ENCODE peak calls at places on chromosomes 13 and 19, in seven cellular contexts. C is GM12865, Q is gastrocnemius medialis, K is cardiac fibroblast, V is neural progenitor cell, G is PC-9, R is body of pancreas. U is an unnamed sample.

GRCh38 chr19:50290011-50290410 is 39.2 kb downstream of the KCNC3 start:
- DNase-seq in C (no peak), Q (no peak), K (no peak), V (peak), G (no peak), R (no peak), U (no peak)

GRCh38 chr19:55069137-55069858 is 6.3 kb upstream of the RDH13 start:
- DNase-seq in C (peak), Q (no peak), K (peak), V (peak), G (peak), R (peak), U (no peak)

GRCh38 chr19:18660051-18660910 is 23.2 kb upstream of the CRTC1 start:
- DNase-seq in C (no peak), Q (peak), K (peak), V (no peak), G (peak), R (peak), U (no peak)

GRCh38 chr13:87669379-87669978 is 1.7 kb upstream of the SLITRK5 start:
- DNase-seq in C (peak), Q (no peak), K (peak), V (peak), G (no peak), R (no peak), U (no peak)

GRCh38 chr19:36771275-36772231 is 1.1 kb downstream of the ZNF850 start:
- DNase-seq in C (peak), Q (peak), K (peak), V (peak), G (peak), R (peak), U (peak)

GRCh38 chr19:5624154-5624663 is 1.3 kb downstream of the SAFB start:
- DNase-seq in C (peak), Q (peak), K (peak), V (peak), G (peak), R (peak), U (no peak)

GRCh38 chr13:40316301-40316700 is 350.1 kb downstream of the FOXO1 start:
- DNase-seq in C (no peak), Q (no peak), K (no peak), V (no peak), G (no peak), R (no peak), U (no peak)

GRCh38 chr13:54004026-54004699 is 975.5 kb downstream of the OLFM4 start:
- DNase-seq in C (no peak), Q (no peak), K (no peak), V (no peak), G (no peak), R (no peak), U (no peak)

GRCh38 chr13:67557642-67558241 is 327.6 kb upstream of the PCDH9 start:
- DNase-seq in C (no peak), Q (no peak), K (no peak), V (no peak), G (no peak), R (no peak), U (no peak)

GRCh38 chr13:31048521-31048920 is 113.2 kb downstream of the HSPH1 start:
- DNase-seq in C (no peak), Q (no peak), K (peak), V (peak), G (peak), R (no peak), U (no peak)

GRCh38 chr13:31807090-31807541 is 67.8 kb downstream of the RXFP2 start:
- DNase-seq in C (peak), Q (no peak), K (peak), V (no peak), G (no peak), R (no peak), U (no peak)

GRCh38 chr19:48386981-48387380 is 4.4 kb downstream of the KDELR1 start:
- DNase-seq in C (no peak), Q (no peak), K (no peak), V (no peak), G (no peak), R (no peak), U (no peak)

GRCh38 chr19:2779121-2779740 is 3.8 kb downstream of the SGTA start:
- DNase-seq in C (no peak), Q (no peak), K (no peak), V (no peak), G (no peak), R (no peak), U (no peak)

GRCh38 chr19:28881616-28882015 is 331.3 kb downstream of the UQCRFS1 start:
- DNase-seq in C (peak), Q (no peak), K (no peak), V (no peak), G (no peak), R (no peak), U (no peak)

GRCh38 chr19:48372904-48373303 is 8.7 kb downstream of the SYNGR4 start:
- DNase-seq in C (no peak), Q (no peak), K (no peak), V (no peak), G (no peak), R (peak), U (no peak)

GRCh38 chr19:32863841-32864240 is 5.7 kb downstream of the SLC7A9 start:
- DNase-seq in C (no peak), Q (no peak), K (no peak), V (no peak), G (no peak), R (no peak), U (no peak)

GRCh38 chr19:21463449-21464105 is 41.8 kb upstream of the ZNF429 start:
- DNase-seq in C (no peak), Q (no peak), K (no peak), V (peak), G (no peak), R (peak), U (no peak)

GRCh38 chr19:18972301-18972831 is 31.3 kb upstream of the HOMER3 start:
- DNase-seq in C (no peak), Q (no peak), K (peak), V (no peak), G (no peak), R (no peak), U (no peak)

GRCh38 chr19:32675720-32676185 is at the start of gene RGS9BP:
- DNase-seq in C (peak), Q (peak), K (peak), V (peak), G (peak), R (peak), U (no peak)

GRCh38 chr13:59477011-59477410 is 686.7 kb downstream of the DIAPH3 start:
- DNase-seq in C (peak), Q (no peak), K (peak), V (no peak), G (no peak), R (no peak), U (no peak)

GRCh38 chr13:50798923-50799322 is 44.6 kb downstream of the DLEU7 start:
- DNase-seq in C (no peak), Q (no peak), K (peak), V (no peak), G (no peak), R (no peak), U (peak)

GRCh38 chr19:35031072-35031881 is 1.0 kb downstream of the SCN1B start:
- DNase-seq in C (no peak), Q (peak), K (peak), V (peak), G (peak), R (no peak), U (no peak)

GRCh38 chr19:35029737-35030256 is 473 bp upstream of the SCN1B start:
- DNase-seq in C (no peak), Q (peak), K (no peak), V (no peak), G (no peak), R (no peak), U (no peak)

GRCh38 chr19:35032356-35032865 is 2.1 kb downstream of the SCN1B start:
- DNase-seq in C (no peak), Q (no peak), K (no peak), V (no peak), G (no peak), R (no peak), U (no peak)

GRCh38 chr19:35027851-35028599 is 2.2 kb upstream of the SCN1B start:
- DNase-seq in C (no peak), Q (peak), K (no peak), V (no peak), G (peak), R (no peak), U (no peak)

DNA sequence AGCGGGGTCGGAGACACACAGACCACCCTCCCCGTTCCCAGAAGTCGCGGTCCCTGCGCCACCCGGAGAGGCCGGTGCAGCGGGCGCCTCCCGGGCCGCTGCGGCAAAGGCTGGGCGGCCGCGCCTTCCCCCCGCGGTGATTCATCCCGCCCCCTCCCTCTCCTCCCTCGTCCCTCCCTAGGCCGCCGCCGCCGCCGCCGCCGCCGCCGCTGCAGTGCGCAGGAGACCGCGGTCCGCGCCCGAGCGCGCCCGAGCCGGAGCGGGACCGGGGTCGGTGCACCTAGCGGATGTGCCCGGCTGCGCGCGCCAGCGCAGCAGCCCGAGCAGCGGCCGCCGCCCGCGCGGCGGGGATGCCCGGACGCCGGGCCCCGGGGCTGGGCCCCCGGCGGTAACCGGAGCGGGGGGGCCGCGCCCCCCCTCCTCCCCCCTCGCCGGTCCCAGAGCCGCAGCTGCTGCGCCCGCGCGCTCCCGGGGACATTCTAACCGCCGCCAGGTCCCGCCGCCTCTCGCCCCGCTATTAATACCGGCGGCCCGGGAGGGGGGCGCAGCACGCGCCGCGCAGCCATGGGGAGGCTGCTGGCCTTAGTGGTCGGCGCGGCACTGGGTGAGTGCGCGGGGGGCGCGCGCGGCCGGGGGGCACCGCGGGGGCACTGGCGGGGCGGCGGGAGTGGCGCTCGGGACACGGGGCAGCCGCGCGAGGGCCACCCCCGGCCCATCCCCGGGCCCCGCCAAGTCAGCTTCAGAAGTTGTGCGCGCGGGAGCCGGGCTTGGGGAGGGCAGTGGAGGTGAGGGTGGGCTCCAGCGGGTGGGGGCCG is at the start of gene SCN1B:
- DNase-seq in C (peak), Q (peak), K (peak), V (peak), G (peak), R (peak), U (no peak)
- H3K4me3 ChIP-seq in C (no peak), Q (peak), K (peak), V (peak), G (peak), R (no peak), U (peak)

GRCh38 chr13:35672611-35673010 is 196.1 kb upstream of the MAB21L1 start:
- DNase-seq in C (no peak), Q (no peak), K (no peak), V (no peak), G (no peak), R (no peak), U (no peak)

DNA sequence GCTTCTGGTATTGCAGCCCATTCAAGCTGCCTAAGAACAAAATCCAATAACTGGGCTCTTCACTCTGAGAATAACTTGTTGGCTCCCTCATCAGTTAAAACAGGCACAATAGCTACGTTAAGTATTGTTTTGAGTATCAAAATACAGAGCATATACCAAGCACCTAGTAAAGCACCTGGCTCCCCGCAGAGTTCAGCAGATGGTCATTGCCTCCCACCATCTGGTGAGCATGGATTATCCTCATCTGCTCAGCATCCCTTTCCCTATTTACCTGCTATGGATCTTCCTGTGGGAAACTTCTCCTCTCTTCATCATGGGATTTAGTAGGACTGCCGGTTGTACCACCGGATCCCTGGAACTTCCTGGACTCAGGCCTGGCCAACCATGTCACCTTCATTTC is 199.2 kb upstream of the MAB21L1 start:
- DNase-seq in C (no peak), Q (no peak), K (no peak), V (no peak), G (no peak), R (no peak), U (no peak)
- H3K4me3 ChIP-seq in C (no peak), Q (no peak), K (no peak), V (no peak), G (no peak), R (no peak), U (no peak)

DNA sequence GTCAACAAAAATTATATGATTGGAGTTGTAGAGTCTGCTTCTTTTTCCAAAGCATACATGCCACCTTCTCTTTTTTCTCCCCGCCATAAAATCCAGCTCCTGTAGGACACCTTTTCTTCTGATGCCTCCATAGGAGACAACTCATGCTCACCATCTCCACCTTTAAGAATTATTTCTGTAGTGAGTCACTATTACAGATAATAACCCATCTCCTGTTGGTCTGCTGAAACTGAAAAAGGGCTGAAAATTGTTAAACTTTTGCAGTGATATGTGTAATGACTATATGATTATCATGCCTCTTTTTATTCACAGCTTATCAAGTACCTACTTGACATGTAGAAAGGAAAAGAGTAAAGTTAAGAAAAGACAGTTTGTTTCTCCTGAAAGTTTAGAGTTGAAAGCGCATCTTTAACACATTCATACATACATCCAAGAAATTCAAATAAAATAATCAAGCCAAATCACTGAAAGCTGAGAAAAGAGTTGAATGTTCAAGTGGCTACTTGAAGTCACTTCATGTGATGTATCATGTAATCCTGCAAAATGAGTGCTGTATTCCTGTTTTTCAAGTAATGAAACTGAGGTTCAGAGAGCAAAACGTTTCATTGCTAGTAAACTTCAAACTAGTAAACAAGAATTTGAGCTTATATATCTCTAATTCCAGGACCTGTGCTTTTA is 35.5 kb upstream of the LPAR6 start:
- DNase-seq in C (no peak), Q (no peak), K (no peak), V (no peak), G (no peak), R (no peak), U (no peak)
- H3K4me3 ChIP-seq in C (no peak), Q (no peak), K (no peak), V (no peak), G (no peak), R (no peak), U (no peak)

DNA sequence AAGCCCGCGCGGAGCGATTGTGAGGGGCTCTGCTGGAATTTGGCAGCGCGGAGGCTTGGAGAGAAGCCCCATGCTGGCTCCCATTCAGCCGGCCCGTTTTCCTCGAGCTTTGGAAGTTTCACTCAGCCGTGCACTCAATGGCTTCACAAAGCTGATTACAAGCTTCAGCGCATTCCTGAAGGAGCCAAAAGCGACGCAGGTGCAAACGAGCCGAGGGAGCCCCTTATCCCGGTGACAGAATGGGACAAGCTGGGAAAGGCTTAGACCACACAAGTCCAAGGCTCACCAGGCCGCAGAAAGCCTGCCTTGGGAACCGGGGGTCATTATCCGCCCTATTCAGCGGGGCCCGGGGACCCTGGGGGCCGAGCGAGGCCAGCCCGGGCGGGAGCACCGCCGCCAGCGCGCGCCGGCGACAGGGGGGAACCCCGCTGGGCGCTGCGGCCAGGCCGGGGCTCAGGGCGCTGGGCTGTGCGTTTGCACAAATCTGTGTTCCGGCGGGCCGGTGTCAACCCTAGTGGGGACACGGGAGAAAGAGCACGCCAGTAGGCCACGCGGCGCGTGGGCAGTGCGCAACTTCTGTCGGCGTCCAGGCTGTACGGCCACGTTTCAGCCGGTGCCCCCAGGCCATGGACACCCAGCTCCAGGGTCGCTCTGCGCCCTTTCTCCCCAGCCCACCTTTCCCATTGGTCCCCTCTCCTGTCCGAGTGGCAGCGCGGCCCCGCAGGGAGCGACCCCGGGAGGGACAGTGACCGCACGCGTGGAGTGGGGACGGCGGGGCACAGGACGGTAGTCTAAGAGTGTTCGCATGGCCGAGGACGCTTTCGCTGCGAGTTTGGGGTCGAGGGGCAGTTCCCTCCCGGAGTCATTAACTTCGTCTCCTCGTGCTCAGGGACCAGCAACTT is 37.3 kb downstream of the SOX1 start:
- DNase-seq in C (no peak), Q (no peak), K (no peak), V (peak), G (no peak), R (no peak), U (no peak)
- H3K4me3 ChIP-seq in C (no peak), Q (no peak), K (no peak), V (peak), G (no peak), R (no peak), U (no peak)

GRCh38 chr19:46587861-46588260 is 13.3 kb upstream of the CALM3 start:
- DNase-seq in C (no peak), Q (no peak), K (no peak), V (no peak), G (no peak), R (no peak), U (no peak)

GRCh38 chr19:46591254-46591653 is 9.9 kb upstream of the CALM3 start:
- DNase-seq in C (no peak), Q (no peak), K (no peak), V (no peak), G (no peak), R (no peak), U (no peak)

GRCh38 chr19:46585539-46585938 is 15.6 kb upstream of the CALM3 start:
- DNase-seq in C (no peak), Q (no peak), K (no peak), V (no peak), G (no peak), R (no peak), U (no peak)

GRCh38 chr19:46586294-46586693 is 14.8 kb upstream of the CALM3 start:
- DNase-seq in C (no peak), Q (no peak), K (no peak), V (no peak), G (no peak), R (no peak), U (no peak)
- H3K4me3 ChIP-seq in C (no peak), Q (no peak), K (no peak), V (no peak), G (no peak), R (no peak), U (no peak)

DNA sequence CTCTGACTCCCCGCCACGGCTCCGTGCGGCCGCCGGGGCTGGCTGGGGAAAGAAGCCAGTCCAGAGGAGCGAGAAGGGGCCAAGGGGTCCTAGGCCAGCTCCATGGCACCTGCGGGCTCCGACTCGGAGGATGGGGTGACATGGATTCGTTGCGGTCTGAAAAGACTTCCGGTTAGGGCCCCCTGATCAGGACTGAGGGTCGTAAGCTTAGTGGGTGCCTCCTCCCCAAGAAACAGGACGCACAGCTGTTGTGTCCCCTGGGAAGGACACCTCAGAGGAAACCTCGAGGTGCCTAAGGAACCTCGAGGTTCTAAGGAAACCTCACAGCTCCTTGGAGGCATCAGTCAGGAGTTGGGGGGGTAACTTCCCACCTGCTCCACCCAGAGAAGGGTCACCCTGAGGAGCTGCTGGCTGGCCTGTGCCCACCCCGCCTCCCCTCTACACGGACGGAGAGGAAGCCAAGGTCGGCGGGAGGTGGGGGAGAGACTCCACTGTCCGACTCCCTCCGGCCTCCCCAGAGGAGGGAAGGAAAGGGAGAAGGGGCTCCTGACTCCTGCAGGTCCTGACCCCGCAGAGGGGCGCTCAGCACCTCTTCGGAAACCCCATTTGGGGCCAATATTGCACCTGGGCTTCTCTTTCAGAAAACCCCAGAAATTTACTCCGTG is 845 bp downstream of the ATP12A start:
- DNase-seq in C (no peak), Q (no peak), K (no peak), V (no peak), G (no peak), R (no peak), U (no peak)
- H3K4me3 ChIP-seq in C (no peak), Q (no peak), K (no peak), V (peak), G (no peak), R (peak), U (peak)

U was measured in skeletal muscle cell.